ENCODE peak calls at places on chromosome 12, in six cellular contexts. M is HepG2, L is GM12891, H is H1, D is K562, O is GM12878. Y is an unnamed sample.

GRCh38 chr12:108696111-108696995 is 35.0 kb downstream of the CORO1C start:
- DNase-seq in O (no peak), H (no peak), D (peak), M (no peak), L (no peak), Y (no peak)

GRCh38 chr12:118528625-118529024 is 152.3 kb downstream of the SUDS3 start:
- DNase-seq in O (no peak), H (no peak), D (no peak), L (no peak), M (no peak), Y (no peak)

GRCh38 chr12:51335931-51336330 is 10.5 kb downstream of the CELA1 start:
- DNase-seq in L (no peak), H (no peak), M (no peak), O (no peak), D (no peak), Y (no peak)

GRCh38 chr12:118727967-118728366 is 253.4 kb upstream of the SRRM4 start:
- DNase-seq in L (no peak), O (no peak), D (no peak), H (no peak), M (no peak), Y (no peak)

GRCh38 chr12:121598672-121599287 is 18.0 kb upstream of the KDM2B start:
- DNase-seq in D (no peak), O (no peak), L (no peak), H (no peak), M (peak), Y (no peak)

GRCh38 chr12:51480978-51481377 is 56.3 kb downstream of the SLC4A8 start:
- DNase-seq in H (no peak), L (no peak), M (no peak), O (peak), D (no peak), Y (no peak)

GRCh38 chr12:28710882-28711281 is 438.2 kb upstream of the FAR2 start:
- DNase-seq in O (no peak), M (no peak), L (no peak), H (no peak), D (no peak), Y (no peak)

GRCh38 chr12:15474766-15475165 is 152.5 kb downstream of the PTPRO start:
- DNase-seq in D (no peak), M (no peak), O (no peak), H (no peak), L (no peak), Y (no peak)

GRCh38 chr12:77751939-77752338 is 78.8 kb upstream of the NAV3 start:
- DNase-seq in M (no peak), L (no peak), O (no peak), H (no peak), D (no peak), Y (no peak)

GRCh38 chr12:22332191-22332590 is 2.3 kb downstream of the ST8SIA1 start:
- DNase-seq in D (no peak), H (no peak), M (no peak), L (no peak), O (no peak), Y (no peak)

GRCh38 chr12:48261773-48262172 is 58.7 kb upstream of the OR10AD1 start:
- DNase-seq in O (no peak), H (no peak), L (no peak), M (no peak), D (no peak), Y (no peak)

GRCh38 chr12:26719852-26720251 is 113.1 kb downstream of the ITPR2 start:
- DNase-seq in O (no peak), L (no peak), M (no peak), D (no peak), H (no peak), Y (no peak)

GRCh38 chr12:2979806-2980205 is 20.6 kb downstream of the TEAD4 start:
- DNase-seq in H (no peak), L (no peak), D (no peak), O (no peak), M (no peak), Y (no peak)

GRCh38 chr12:120855823-120856589 is 48.2 kb downstream of the SPPL3 start:
- DNase-seq in D (no peak), M (no peak), O (no peak), H (no peak), L (no peak), Y (no peak)

GRCh38 chr12:99069371-99069770 is 424.3 kb downstream of the APAF1 start:
- DNase-seq in L (no peak), H (no peak), D (no peak), M (no peak), O (no peak), Y (no peak)
- TF ChIP-seq TAF1 in L (no peak), H (no peak), D (no peak), M (no peak), O (no peak), Y (no peak)

GRCh38 chr12:102061556-102062418 is at the start of gene WASHC3:
- DNase-seq in L (peak), O (peak), M (peak), D (peak), H (peak), Y (peak)
- TF ChIP-seq POLR2A in L (peak), O (peak), M (peak), D (peak), H (peak), Y (peak)

DNA sequence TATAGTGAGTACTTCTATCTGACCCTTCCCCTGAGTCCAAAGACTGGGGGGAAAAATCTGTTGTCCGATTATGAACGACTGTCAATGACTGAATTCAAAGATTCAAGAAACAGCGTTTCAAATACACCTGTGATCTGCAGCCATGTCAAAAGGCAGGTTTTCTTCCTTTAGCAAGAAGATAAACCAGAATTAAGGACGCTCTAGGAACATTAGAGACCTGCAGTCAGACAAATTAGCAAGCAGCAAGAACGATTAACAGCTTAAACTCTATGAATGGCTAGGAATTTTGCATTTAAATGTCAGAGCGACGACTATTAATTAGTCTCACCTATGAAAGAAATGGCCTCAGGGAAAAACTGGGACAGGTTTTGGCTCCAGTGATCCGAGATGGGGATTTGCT is 2.0 kb downstream of the DUSP6 start:
- DNase-seq in D (no peak), L (no peak), H (no peak), M (no peak), O (no peak), Y (no peak)
- TF ChIP-seq POLR2AphosphoS5 in D (no peak), L (no peak), H (no peak), M (no peak), O (no peak), Y (no peak)

GRCh38 chr12:54193437-54193836 is 4.7 kb upstream of the SMUG1 start:
- DNase-seq in D (no peak), O (no peak), M (no peak), L (no peak), H (no peak), Y (no peak)

GRCh38 chr12:54197037-54197909 is 8.5 kb upstream of the SMUG1 start:
- DNase-seq in M (no peak), H (no peak), L (no peak), D (peak), O (no peak), Y (no peak)

GRCh38 chr12:54195080-54195479 is 6.3 kb upstream of the SMUG1 start:
- DNase-seq in O (no peak), M (no peak), L (no peak), D (no peak), H (no peak), Y (no peak)

GRCh38 chr12:54196396-54196795 is 7.6 kb upstream of the SMUG1 start:
- DNase-seq in H (no peak), M (no peak), L (no peak), D (no peak), O (no peak), Y (no peak)

DNA sequence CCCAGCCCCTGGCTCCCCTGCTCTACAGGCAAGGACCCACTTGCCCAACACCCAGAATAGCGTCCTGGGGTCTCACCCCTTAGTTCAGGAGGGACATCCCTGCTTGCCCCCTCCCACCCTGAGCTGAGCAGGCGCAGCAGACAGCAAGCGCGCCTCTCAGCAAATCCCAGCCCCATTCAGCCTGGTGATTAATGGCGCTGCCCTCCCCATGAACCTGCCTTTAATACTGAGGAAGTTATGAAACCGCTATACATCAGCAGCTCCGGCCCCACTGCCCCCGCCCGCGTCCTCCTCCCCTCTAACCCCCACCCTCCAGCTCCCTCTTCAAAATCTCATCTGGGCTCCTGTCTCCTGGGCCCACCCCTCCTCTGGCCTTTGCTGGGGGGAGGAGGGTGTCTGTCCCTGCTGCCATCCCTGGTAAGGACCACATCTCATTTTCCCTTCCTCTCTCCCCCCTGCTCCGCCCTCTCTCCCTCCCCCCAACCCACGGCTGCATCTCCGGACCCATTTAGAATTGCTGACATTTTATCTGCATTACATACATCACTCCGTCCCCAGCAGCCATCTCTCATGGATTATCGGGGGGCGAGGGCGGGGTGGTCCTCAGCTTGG is 7.1 kb upstream of the SMUG1 start:
- DNase-seq in O (no peak), H (no peak), M (no peak), D (peak), L (peak), Y (no peak)
- TF ChIP-seq TAF1 in O (no peak), H (no peak), M (no peak), D (no peak), L (no peak), Y (no peak)

GRCh38 chr12:75891072-75891471 is 140.5 kb downstream of the PHLDA1 start:
- DNase-seq in H (no peak), D (peak), L (no peak), O (no peak), M (no peak), Y (no peak)
- TF ChIP-seq POLR2A in H (no peak), D (no peak), L (no peak), O (no peak), M (no peak), Y (no peak)

GRCh38 chr12:107597695-107598410 is 87.7 kb upstream of the PWP1 start:
- DNase-seq in L (no peak), O (peak), D (no peak), M (peak), H (no peak), Y (no peak)
- TF ChIP-seq POLR2AphosphoS5 in L (no peak), O (no peak), D (no peak), M (no peak), H (no peak), Y (no peak)

DNA sequence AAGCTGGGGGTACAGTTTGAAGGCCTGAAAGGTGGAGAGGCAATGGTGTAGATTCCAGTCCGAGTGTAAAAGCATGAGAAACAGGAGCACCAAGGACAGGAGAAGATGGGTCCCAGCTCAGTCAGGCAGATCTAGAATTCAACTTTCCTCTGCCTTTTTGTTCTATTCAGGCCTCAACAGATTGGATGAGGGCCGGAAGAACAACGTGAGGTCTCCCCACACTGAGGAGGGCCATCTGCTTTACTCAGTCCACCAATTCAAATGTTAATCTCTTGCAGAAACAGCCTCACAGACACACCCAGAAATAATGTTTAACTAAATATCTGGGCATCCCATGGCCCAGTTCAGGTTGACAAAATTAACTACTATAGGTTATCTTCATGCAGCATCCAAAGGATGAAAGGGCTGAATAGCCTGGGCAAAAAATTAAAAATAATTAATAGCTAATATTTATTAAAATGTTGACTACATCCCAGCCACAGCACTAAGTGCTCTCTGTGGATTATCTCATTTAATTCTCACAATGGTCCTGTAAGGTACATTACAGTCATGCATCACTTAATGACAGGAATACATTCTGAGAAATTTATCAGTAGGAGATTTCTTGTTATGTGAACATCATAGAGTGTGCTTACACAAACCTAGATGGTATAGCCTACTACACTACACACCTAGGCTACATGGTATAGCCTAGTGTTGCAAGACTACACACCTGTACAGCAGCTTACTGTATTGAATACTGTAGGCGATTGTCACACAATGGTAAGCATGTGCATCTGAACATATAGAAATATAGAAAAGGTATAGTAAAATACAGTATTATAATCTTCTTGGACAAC is 22.5 kb downstream of the BTG1 start:
- DNase-seq in L (no peak), H (no peak), O (no peak), M (no peak), D (no peak), Y (no peak)
- TF ChIP-seq TAF1 in L (no peak), H (no peak), O (no peak), M (no peak), D (no peak), Y (no peak)